ENCODE peak calls at places on chromosomes 13 and 19, in seven cellular contexts. X, C, L, W, N, A and H are unnamed samples.

GRCh38 chr19:19064811-19065745 is 1.3 kb downstream of the SLC25A42 start:
- DNase-seq in X (no peak), C (no peak), L (no peak), W (no peak), N (no peak), A (peak), H (peak)

GRCh38 chr19:41230067-41230857 is 11.2 kb downstream of the AXL start:
- DNase-seq in X (no peak), C (no peak), L (no peak), W (no peak), N (no peak), A (no peak), H (no peak)

GRCh38 chr13:113495494-113496251 is 5.2 kb upstream of the DCUN1D2 start:
- DNase-seq in X (no peak), C (no peak), L (no peak), W (no peak), N (no peak), A (no peak), H (no peak)

GRCh38 chr19:4911786-4912672 is 2.7 kb downstream of the UHRF1 start:
- DNase-seq in X (peak), C (peak), L (peak), W (peak), N (no peak), A (peak), H (peak)

GRCh38 chr13:35768551-35768950 is 292.1 kb upstream of the MAB21L1 start:
- DNase-seq in X (no peak), C (no peak), L (no peak), W (no peak), N (no peak), A (no peak), H (no peak)

GRCh38 chr19:52741951-52742485 is 7.2 kb upstream of the ZNF611 start:
- DNase-seq in X (no peak), C (no peak), L (no peak), W (no peak), N (no peak), A (no peak), H (no peak)

GRCh38 chr13:71067164-71067815 is 799.7 kb downstream of the DACH1 start:
- DNase-seq in X (no peak), C (no peak), L (no peak), W (no peak), N (no peak), A (no peak), H (no peak)

GRCh38 chr19:51121257-51121656 is 3.4 kb upstream of the SIGLEC9 start:
- DNase-seq in X (no peak), C (no peak), L (no peak), W (no peak), N (no peak), A (no peak), H (no peak)

GRCh38 chr19:48085904-48086864 is 24.4 kb downstream of the PLA2G4C start:
- DNase-seq in X (no peak), C (no peak), L (no peak), W (no peak), N (no peak), A (no peak), H (no peak)

GRCh38 chr19:48069435-48069834 is 25.6 kb upstream of the CABP5 start:
- DNase-seq in X (no peak), C (no peak), L (no peak), W (no peak), N (no peak), A (no peak), H (no peak)

GRCh38 chr13:113981201-113981605 is 7.3 kb upstream of the C13orf46 start:
- DNase-seq in X (peak), C (no peak), L (no peak), W (no peak), N (peak), A (no peak), H (no peak)

GRCh38 chr19:54114340-54114826 is 1.1 kb downstream of the TFPT start:
- DNase-seq in X (no peak), C (no peak), L (no peak), W (no peak), N (peak), A (peak), H (peak)

GRCh38 chr13:41816057-41816456 is 144.9 kb downstream of the VWA8 start:
- DNase-seq in X (no peak), C (no peak), L (no peak), W (no peak), N (no peak), A (no peak), H (no peak)

GRCh38 chr19:4388171-4389063 is 11.9 kb downstream of the SH3GL1 start:
- DNase-seq in X (no peak), C (no peak), L (peak), W (no peak), N (no peak), A (no peak), H (no peak)

GRCh38 chr19:15511671-15512424 is 3.5 kb downstream of the CYP4F22 start:
- DNase-seq in X (no peak), C (no peak), L (no peak), W (no peak), N (no peak), A (no peak), H (no peak)

GRCh38 chr19:46785054-46785979 is 3.1 kb downstream of the SLC1A5 start:
- DNase-seq in X (no peak), C (peak), L (no peak), W (no peak), N (no peak), A (no peak), H (no peak)

GRCh38 chr19:41617941-41618730 is 8.7 kb downstream of the CEACAM4 start:
- DNase-seq in X (no peak), C (no peak), L (no peak), W (no peak), N (no peak), A (no peak), H (no peak)

GRCh38 chr13:32852568-32852967 is 163.7 kb upstream of the KL start:
- DNase-seq in X (no peak), C (no peak), L (no peak), W (no peak), N (no peak), A (no peak), H (no peak)

GRCh38 chr19:51020988-51021651 is 1.6 kb upstream of the KLK10 start:
- DNase-seq in X (no peak), C (peak), L (no peak), W (no peak), N (peak), A (no peak), H (no peak)

GRCh38 chr19:51959791-51960190 is 26.8 kb downstream of the ZNF350 start:
- DNase-seq in X (no peak), C (no peak), L (no peak), W (no peak), N (no peak), A (no peak), H (no peak)

GRCh38 chr13:97256343-97256783 is 34.2 kb downstream of the MBNL2 start:
- DNase-seq in X (no peak), C (peak), L (no peak), W (no peak), N (no peak), A (no peak), H (no peak)

GRCh38 chr19:46586294-46586693 is 14.8 kb upstream of the CALM3 start:
- DNase-seq in X (no peak), C (no peak), L (no peak), W (no peak), N (no peak), A (no peak), H (no peak)

GRCh38 chr13:113533441-113533840 is 42.9 kb upstream of the DCUN1D2 start:
- DNase-seq in X (no peak), C (no peak), L (no peak), W (no peak), N (no peak), A (no peak), H (no peak)

GRCh38 chr13:112722433-112723250 is 32.8 kb downstream of the ATP11A start:
- DNase-seq in X (peak), C (peak), L (peak), W (no peak), N (no peak), A (no peak), H (no peak)

GRCh38 chr13:79780240-79780639 is 299.3 kb downstream of the NDFIP2 start:
- DNase-seq in X (no peak), C (peak), L (no peak), W (no peak), N (no peak), A (no peak), H (no peak)

GRCh38 chr13:109369357-109370052 is 416.9 kb downstream of the IRS2 start:
- DNase-seq in X (no peak), C (no peak), L (no peak), W (no peak), N (no peak), A (no peak), H (no peak)

GRCh38 chr19:16143399-16144215 is at the start of gene HSH2D:
- DNase-seq in X (peak), C (no peak), L (peak), W (no peak), N (peak), A (peak), H (peak)

GRCh38 chr19:50551713-50552187 is 16.5 kb downstream of the LRRC4B start:
- DNase-seq in X (no peak), C (no peak), L (no peak), W (no peak), N (no peak), A (no peak), H (no peak)

GRCh38 chr19:30449191-30449590 is 77.0 kb downstream of the ZNF536 start:
- DNase-seq in X (no peak), C (no peak), L (no peak), W (no peak), N (no peak), A (no peak), H (no peak)

GRCh38 chr13:43377955-43378354 is 354.6 kb downstream of the DNAJC15 start:
- DNase-seq in X (no peak), C (no peak), L (no peak), W (no peak), N (no peak), A (no peak), H (no peak)

GRCh38 chr19:52189745-52190678 is at the start of gene PPP2R1A:
- DNase-seq in X (peak), C (peak), L (peak), W (peak), N (peak), A (peak), H (peak)

GRCh38 chr19:56109216-56109615 is 11.9 kb downstream of the ZNF787 start:
- DNase-seq in X (no peak), C (no peak), L (no peak), W (no peak), N (no peak), A (no peak), H (no peak)

GRCh38 chr19:50877338-50877737 is 4.1 kb downstream of the KLK2 start:
- DNase-seq in X (no peak), C (no peak), L (no peak), W (no peak), N (peak), A (no peak), H (no peak)